ENCODE peak calls at places on chromosomes 6 and 20, in five cellular contexts. M is PC-9; Y is brain microvascular endothelial cell; J is AG04450; R is CD4-positive, alpha-beta T cell. F is an unnamed sample.

GRCh38 chr6:133961831-133962230 is 8.8 kb downstream of the TBPL1 start:
- DNase-seq in M (no peak), Y (no peak), J (no peak), R (no peak), F (peak)

GRCh38 chr20:49210750-49211110 is 8.5 kb upstream of the DDX27 start:
- DNase-seq in M (no peak), Y (no peak), J (no peak), R (no peak), F (no peak)

GRCh38 chr6:141848029-141848890 is 284.5 kb upstream of the GJE1 start:
- DNase-seq in M (no peak), Y (no peak), J (no peak), R (peak), F (peak)

GRCh38 chr20:59469266-59470252 is 134.8 kb upstream of the PHACTR3 start:
- DNase-seq in M (peak), Y (no peak), J (no peak), R (no peak), F (no peak)

GRCh38 chr6:36817176-36817817 is 21.9 kb downstream of the CPNE5 start:
- DNase-seq in M (no peak), Y (no peak), J (no peak), R (no peak), F (no peak)

GRCh38 chr6:79084693-79085092 is 6.6 kb upstream of the PHIP start:
- DNase-seq in M (no peak), Y (no peak), J (no peak), R (no peak), F (no peak)

GRCh38 chr6:37396571-37397185 is 36.3 kb upstream of the CMTR1 start:
- DNase-seq in M (no peak), Y (peak), J (no peak), R (no peak), F (peak)

GRCh38 chr6:135159531-135159930 is 21.6 kb upstream of the MYB start:
- DNase-seq in M (no peak), Y (no peak), J (no peak), R (no peak), F (no peak)

GRCh38 chr6:170281331-170282292 is 9.3 kb downstream of the DLL1 start:
- DNase-seq in M (no peak), Y (no peak), J (no peak), R (no peak), F (no peak)

GRCh38 chr20:2408111-2408510 is 27.4 kb downstream of the TGM6 start:
- DNase-seq in M (no peak), Y (no peak), J (no peak), R (no peak), F (no peak)

GRCh38 chr6:105757512-105758200 is 328.5 kb upstream of the PRDM1 start:
- DNase-seq in M (peak), Y (no peak), J (no peak), R (no peak), F (no peak)
- H3K27ac ChIP-seq in M (peak), Y (no peak), J (no peak), R (no peak), F (no peak)

GRCh38 chr20:4684837-4685413 is 36.8 kb upstream of the PRND start:
- DNase-seq in M (no peak), Y (peak), J (peak), R (no peak), F (peak)
- H3K27ac ChIP-seq in M (peak), Y (no peak), J (peak), R (no peak), F (no peak)

GRCh38 chr6:23650676-23651075 is 475.3 kb upstream of the NRSN1 start:
- DNase-seq in M (no peak), Y (no peak), J (no peak), R (no peak), F (no peak)
- H3K27ac ChIP-seq in M (no peak), Y (no peak), J (no peak), R (no peak), F (no peak)

GRCh38 chr6:41199427-41200246 is 1.3 kb downstream of the TREML2 start:
- DNase-seq in M (no peak), Y (no peak), J (no peak), R (no peak), F (no peak)

GRCh38 chr6:41200901-41201783 is at the start of gene TREML2:
- DNase-seq in M (no peak), Y (no peak), J (no peak), R (no peak), F (no peak)

GRCh38 chr6:41200296-41200900 is 551 bp downstream of the TREML2 start:
- DNase-seq in M (no peak), Y (no peak), J (no peak), R (peak), F (no peak)

GRCh38 chr6:41204156-41204555 is 3.2 kb upstream of the TREML2 start:
- DNase-seq in M (no peak), Y (no peak), J (no peak), R (no peak), F (no peak)

GRCh38 chr6:41201784-41202181 is 834 bp upstream of the TREML2 start:
- DNase-seq in M (no peak), Y (no peak), J (no peak), R (no peak), F (no peak)
- H3K27ac ChIP-seq in M (no peak), Y (no peak), J (no peak), R (peak), F (no peak)

GRCh38 chr6:3410385-3411360 is 46.2 kb downstream of the SLC22A23 start:
- DNase-seq in M (no peak), Y (peak), J (peak), R (peak), F (peak)
- H3K27ac ChIP-seq in M (no peak), Y (no peak), J (no peak), R (no peak), F (no peak)

DNA sequence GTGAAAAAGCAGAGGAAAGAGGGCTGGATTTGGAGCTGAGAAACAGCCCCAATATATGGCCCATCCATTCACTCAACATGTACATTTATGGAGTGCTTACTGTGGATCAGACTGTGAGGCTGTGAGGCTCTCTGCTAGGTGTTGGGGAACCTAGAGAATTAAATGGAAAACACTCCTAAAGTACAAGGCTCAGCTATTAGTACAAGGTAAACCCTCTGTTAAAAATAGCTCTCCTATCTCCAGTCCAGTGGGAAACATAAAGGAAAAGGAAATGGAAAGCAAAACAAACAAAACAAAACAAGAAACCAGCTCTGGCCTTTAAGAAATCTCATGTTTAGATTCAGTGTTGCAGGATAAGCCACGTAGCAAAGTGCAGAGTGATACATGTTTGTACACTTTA is 35.0 kb downstream of the LY86 start:
- DNase-seq in M (no peak), Y (no peak), J (no peak), R (no peak), F (no peak)
- H3K27ac ChIP-seq in M (no peak), Y (no peak), J (no peak), R (no peak), F (no peak)

DNA sequence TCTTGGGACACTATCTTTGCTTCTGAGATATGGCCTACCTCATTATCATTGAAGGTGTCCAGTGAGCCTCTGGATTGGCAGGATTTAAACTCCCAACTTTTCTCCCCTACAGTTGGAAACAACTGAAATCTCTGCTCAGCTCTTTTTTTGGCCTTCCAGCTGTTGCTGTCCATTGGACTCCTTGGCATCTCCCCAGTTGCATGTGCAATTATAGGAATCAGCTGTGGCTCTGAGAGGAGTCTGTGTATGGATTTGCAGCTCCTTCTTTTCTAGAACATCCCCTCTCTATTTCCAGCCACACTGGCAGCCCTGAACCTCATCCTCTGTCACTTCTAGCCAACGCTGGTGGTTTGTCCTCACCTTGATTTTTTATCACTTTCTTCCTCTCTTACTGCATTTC is 21.2 kb downstream of the RAB22A start:
- DNase-seq in M (no peak), Y (no peak), J (no peak), R (no peak), F (no peak)
- H3K27ac ChIP-seq in M (no peak), Y (no peak), J (no peak), R (no peak), F (no peak)

GRCh38 chr6:30749554-30750378 is 5.4 kb upstream of the IER3 start:
- DNase-seq in M (peak), Y (no peak), J (no peak), R (no peak), F (no peak)

GRCh38 chr6:30750379-30750668 is 6.0 kb upstream of the IER3 start:
- DNase-seq in M (no peak), Y (no peak), J (no peak), R (no peak), F (no peak)

GRCh38 chr6:30754631-30755030 is 10.3 kb upstream of the IER3 start:
- DNase-seq in M (no peak), Y (no peak), J (no peak), R (no peak), F (peak)

GRCh38 chr6:30748851-30749540 is 4.6 kb upstream of the IER3 start:
- DNase-seq in M (peak), Y (no peak), J (no peak), R (no peak), F (no peak)

DNA sequence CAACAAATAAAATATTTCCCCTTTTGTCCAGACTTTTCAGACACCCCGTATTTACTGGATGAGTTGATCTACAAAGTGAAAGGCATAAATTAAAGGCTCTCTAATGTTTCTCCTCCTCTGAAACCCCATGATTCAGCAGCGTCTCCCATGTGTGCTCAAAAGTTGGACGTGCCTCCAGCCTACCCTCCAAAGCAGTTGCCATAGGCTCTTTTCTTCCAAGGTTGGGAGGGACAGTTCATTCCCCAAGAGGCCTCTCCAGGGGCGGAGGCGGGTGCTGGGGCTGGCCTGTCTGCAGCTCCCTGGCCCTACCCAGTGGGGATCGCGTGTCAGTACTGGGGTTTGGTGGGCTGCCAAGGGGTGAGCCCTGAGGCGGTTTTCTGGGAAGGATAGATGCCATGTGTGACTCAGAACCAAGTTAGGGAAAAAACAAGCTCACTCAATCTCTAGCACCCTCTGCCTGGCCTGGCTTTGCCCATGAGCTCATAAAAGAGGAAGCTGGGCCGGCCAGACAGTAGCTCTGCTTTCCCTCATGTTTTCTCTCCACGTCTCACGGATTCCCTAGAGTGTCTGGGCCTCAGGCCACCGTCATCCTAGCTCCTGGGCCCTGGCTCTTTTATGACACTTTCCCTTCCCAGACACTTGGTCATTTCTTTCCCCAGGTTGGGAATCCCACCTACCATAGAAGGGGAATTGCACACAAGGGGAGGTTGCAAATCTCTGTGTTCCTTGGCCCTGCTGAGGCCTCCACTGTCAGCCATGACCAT is 8.0 kb upstream of the IER3 start:
- DNase-seq in M (peak), Y (peak), J (peak), R (no peak), F (peak)
- H3K27ac ChIP-seq in M (peak), Y (peak), J (peak), R (no peak), F (peak)

GRCh38 chr6:111681856-111682255 is 76.2 kb upstream of the TRAF3IP2 start:
- DNase-seq in M (no peak), Y (no peak), J (no peak), R (no peak), F (no peak)
- H3K27ac ChIP-seq in M (no peak), Y (no peak), J (no peak), R (no peak), F (no peak)

GRCh38 chr6:92354270-92354831 is 1065.0 kb downstream of the EPHA7 start:
- DNase-seq in M (no peak), Y (no peak), J (no peak), R (no peak), F (no peak)

GRCh38 chr6:92352130-92352529 is 1067.2 kb downstream of the EPHA7 start:
- DNase-seq in M (no peak), Y (no peak), J (no peak), R (no peak), F (no peak)
- H3K27ac ChIP-seq in M (no peak), Y (no peak), J (no peak), R (no peak), F (no peak)

F was measured in astrocyte.